ENCODE peak calls at places on chromosomes 11 and 22, in six cellular contexts. W is kidney epithelial cell; H is CD8-positive, alpha-beta T cell; D is left ventricle myocardium inferior; G is foreskin fibroblast; X is mammary epithelial cell. S is an unnamed sample.

GRCh38 chr22:45302047-45302446 is 7.7 kb upstream of the FAM118A start:
- DNase-seq in W (no peak), H (no peak), D (no peak), G (peak), X (peak), S (peak)

GRCh38 chr11:128632151-128632791 is 44.9 kb upstream of the ETS1 start:
- DNase-seq in W (no peak), H (peak), D (no peak), G (peak), X (peak), S (no peak)

GRCh38 chr11:69475866-69476714 is 5.4 kb upstream of the LINC01488 start:
- DNase-seq in W (no peak), H (no peak), D (peak), G (no peak), X (no peak), S (no peak)

GRCh38 chr11:830295-831131 is 2.2 kb upstream of the CD151 start:
- DNase-seq in W (no peak), H (peak), D (peak), G (peak), X (peak), S (no peak)

GRCh38 chr22:45136594-45136993 is 27.1 kb upstream of the NUP50 start:
- DNase-seq in W (no peak), H (no peak), D (no peak), G (no peak), X (no peak), S (no peak)

GRCh38 chr22:39234157-39234793 is 10.5 kb downstream of the PDGFB start:
- DNase-seq in W (no peak), H (no peak), D (peak), G (no peak), X (no peak), S (no peak)

GRCh38 chr22:29813126-29813525 is 24.9 kb downstream of the ASCC2 start:
- DNase-seq in W (no peak), H (no peak), D (no peak), G (no peak), X (no peak), S (no peak)

GRCh38 chr11:87235366-87235765 is 197.6 kb downstream of the TMEM135 start:
- DNase-seq in W (no peak), H (no peak), D (no peak), G (no peak), X (no peak), S (no peak)

GRCh38 chr11:848380-848931 is 5.8 kb downstream of the TSPAN4 start:
- DNase-seq in W (no peak), H (peak), D (no peak), G (no peak), X (no peak), S (no peak)

GRCh38 chr11:32885556-32885955 is 7.1 kb upstream of the QSER1 start:
- DNase-seq in W (no peak), H (no peak), D (no peak), G (no peak), X (no peak), S (no peak)

GRCh38 chr11:61860054-61860903 is 31.1 kb downstream of the FADS3 start:
- DNase-seq in W (no peak), H (no peak), D (peak), G (no peak), X (no peak), S (no peak)

GRCh38 chr11:114617157-114618124 is 21.9 kb upstream of the NXPE4 start:
- DNase-seq in W (no peak), H (no peak), D (no peak), G (no peak), X (no peak), S (no peak)

GRCh38 chr11:30938801-30939200 is 352.6 kb upstream of the MPPED2 start:
- DNase-seq in W (no peak), H (no peak), D (no peak), G (no peak), X (no peak), S (no peak)

GRCh38 chr22:39915295-39915726 is 14.4 kb downstream of the GRAP2 start:
- DNase-seq in W (no peak), H (no peak), D (no peak), G (no peak), X (no peak), S (no peak)

GRCh38 chr11:109933126-109933525 is 160.1 kb upstream of the ZC3H12C start:
- DNase-seq in W (no peak), H (no peak), D (no peak), G (no peak), X (no peak), S (no peak)

GRCh38 chr22:43272869-43273318 is 70.3 kb downstream of the SCUBE1 start:
- DNase-seq in W (no peak), H (no peak), D (no peak), G (no peak), X (no peak), S (no peak)

GRCh38 chr22:37244114-37244921 is at the start of gene RAC2:
- DNase-seq in W (no peak), H (peak), D (peak), G (no peak), X (peak), S (no peak)

GRCh38 chr11:4035985-4036384 is 58.6 kb upstream of the RRM1 start:
- DNase-seq in W (no peak), H (no peak), D (no peak), G (no peak), X (no peak), S (no peak)

GRCh38 chr22:26587991-26588613 is 1.8 kb downstream of the TPST2 start:
- DNase-seq in W (no peak), H (no peak), D (no peak), G (no peak), X (no peak), S (no peak)

GRCh38 chr11:82846037-82846383 is 54.2 kb downstream of the PRCP start:
- DNase-seq in W (no peak), H (no peak), D (no peak), G (no peak), X (no peak), S (no peak)

GRCh38 chr11:131683666-131684065 is 313.3 kb downstream of the NTM start:
- DNase-seq in W (no peak), H (no peak), D (no peak), G (no peak), X (no peak), S (no peak)

GRCh38 chr11:92837595-92837994 is 131.9 kb upstream of the MTNR1B start:
- DNase-seq in W (no peak), H (no peak), D (no peak), G (no peak), X (peak), S (no peak)

GRCh38 chr22:19636696-19637355 is 77.5 kb upstream of the SEPTIN5 start:
- DNase-seq in W (no peak), H (no peak), D (no peak), G (no peak), X (no peak), S (no peak)

GRCh38 chr11:92048415-92048814 is 176.2 kb upstream of the FAT3 start:
- DNase-seq in W (no peak), H (no peak), D (no peak), G (no peak), X (peak), S (no peak)

GRCh38 chr22:49950396-49950994 is 10.1 kb upstream of the PIM3 start:
- DNase-seq in W (no peak), H (no peak), D (no peak), G (no peak), X (no peak), S (no peak)

GRCh38 chr11:123438191-123438627 is 8.1 kb downstream of the GRAMD1B start:
- DNase-seq in W (no peak), H (no peak), D (no peak), G (no peak), X (no peak), S (no peak)

GRCh38 chr11:79026803-79027445 is 413.9 kb downstream of the TENM4 start:
- DNase-seq in W (no peak), H (no peak), D (no peak), G (peak), X (no peak), S (no peak)

GRCh38 chr11:199004-199581 is 6.2 kb downstream of the SCGB1C1 start:
- DNase-seq in W (no peak), H (no peak), D (no peak), G (no peak), X (no peak), S (no peak)

GRCh38 chr11:44968510-44968909 is 17.8 kb upstream of the TP53I11 start:
- DNase-seq in W (no peak), H (no peak), D (no peak), G (no peak), X (no peak), S (no peak)

GRCh38 chr22:23801238-23801821 is 14.6 kb downstream of the SMARCB1 start:
- DNase-seq in W (no peak), H (no peak), D (no peak), G (no peak), X (no peak), S (no peak)

GRCh38 chr22:23804781-23805291 is 18.1 kb downstream of the SMARCB1 start:
- DNase-seq in W (no peak), H (no peak), D (no peak), G (no peak), X (no peak), S (no peak)

GRCh38 chr22:23800297-23801237 is 13.8 kb downstream of the SMARCB1 start:
- DNase-seq in W (no peak), H (no peak), D (no peak), G (no peak), X (no peak), S (no peak)

GRCh38 chr22:23803001-23803819 is 16.4 kb downstream of the SMARCB1 start:
- DNase-seq in W (no peak), H (no peak), D (no peak), G (no peak), X (no peak), S (no peak)

DNA sequence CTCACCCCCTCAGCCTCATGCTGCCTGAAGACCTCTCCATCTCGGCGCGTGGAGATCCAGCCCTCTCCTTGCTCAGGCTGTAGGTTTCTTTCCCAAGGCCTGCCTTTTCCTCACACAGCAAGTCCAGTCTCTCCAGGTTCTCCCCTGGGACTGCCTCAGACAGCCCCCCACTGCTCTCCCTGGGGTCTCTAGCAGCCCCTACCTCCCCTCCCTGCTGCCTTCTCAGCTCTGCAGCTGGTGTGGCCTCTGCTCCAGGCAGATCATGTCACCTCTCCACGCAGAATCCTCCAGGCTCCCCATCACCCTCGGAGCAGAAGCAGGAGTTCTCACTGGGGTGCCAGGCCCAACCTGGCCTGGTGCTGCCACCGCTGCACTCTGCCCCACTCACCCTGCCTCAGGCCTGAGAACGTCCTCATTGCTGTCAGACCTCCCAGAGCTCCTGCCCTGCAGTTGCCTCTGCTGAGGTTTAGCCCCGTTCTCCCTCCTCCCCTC is 15.2 kb downstream of the SMARCB1 start:
- DNase-seq in W (no peak), H (no peak), D (no peak), G (no peak), X (no peak), S (no peak)
- H3K4me3 ChIP-seq in W (no peak), H (no peak), D (no peak), G (no peak), X (no peak), S (no peak)

GRCh38 chr11:95790933-95791247 is 592 bp downstream of the CEP57 start:
- DNase-seq in W (no peak), H (peak), D (peak), G (peak), X (peak), S (peak)

GRCh38 chr11:95791385-95792033 is 1.2 kb downstream of the CEP57 start:
- DNase-seq in W (no peak), H (no peak), D (no peak), G (no peak), X (no peak), S (no peak)

GRCh38 chr11:95790123-95790932 is at the start of gene CEP57:
- DNase-seq in W (peak), H (peak), D (peak), G (peak), X (peak), S (peak)

GRCh38 chr11:95789506-95790122 is at the start of gene FAM76B:
- DNase-seq in W (peak), H (peak), D (peak), G (peak), X (peak), S (peak)

GRCh38 chr11:95788921-95789505 is 569 bp downstream of the FAM76B start:
- DNase-seq in W (no peak), H (peak), D (no peak), G (peak), X (peak), S (peak)
- TF ChIP-seq CTCF in W (peak), H (peak), D (peak), G (peak), X (peak), S (peak)

GRCh38 chr11:35066783-35067476 is 72.0 kb upstream of the CD44 start:
- DNase-seq in W (no peak), H (peak), D (no peak), G (no peak), X (no peak), S (no peak)
- H3K4me3 ChIP-seq in W (no peak), H (no peak), D (no peak), G (no peak), X (no peak), S (no peak)

DNA sequence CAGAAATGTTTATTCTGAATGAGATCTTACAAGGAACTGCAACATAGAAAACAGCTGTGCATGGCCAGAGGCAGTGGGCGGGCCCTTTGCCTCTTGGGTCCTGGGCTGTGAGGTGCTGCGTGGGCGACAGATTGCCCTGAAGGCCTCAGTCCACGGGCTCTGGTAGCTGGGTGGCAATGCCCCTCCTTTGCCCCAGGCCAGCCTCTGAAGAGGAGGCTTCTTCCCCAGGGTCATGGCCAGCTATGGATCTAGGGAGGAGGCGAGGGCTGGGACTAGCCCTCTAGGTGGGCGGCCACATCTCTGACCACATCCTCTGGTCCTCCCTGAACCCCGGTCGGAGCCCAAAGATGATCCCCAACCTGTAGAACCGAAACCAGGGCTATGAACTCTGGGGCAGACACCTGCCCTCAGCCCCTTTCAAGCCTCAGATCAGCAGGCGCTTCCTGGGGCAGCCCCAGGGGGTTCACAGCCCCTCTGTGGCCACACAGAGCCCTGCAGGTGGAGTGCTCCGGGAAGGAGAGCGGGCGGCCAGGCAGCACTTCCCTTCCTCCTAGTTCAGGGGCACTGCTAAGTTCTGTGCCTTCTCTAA is 6.6 kb upstream of the CDC42BPG start:
- DNase-seq in W (no peak), H (peak), D (no peak), G (peak), X (no peak), S (no peak)
- TF ChIP-seq CTCF in W (no peak), H (no peak), D (no peak), G (no peak), X (no peak), S (no peak)

DNA sequence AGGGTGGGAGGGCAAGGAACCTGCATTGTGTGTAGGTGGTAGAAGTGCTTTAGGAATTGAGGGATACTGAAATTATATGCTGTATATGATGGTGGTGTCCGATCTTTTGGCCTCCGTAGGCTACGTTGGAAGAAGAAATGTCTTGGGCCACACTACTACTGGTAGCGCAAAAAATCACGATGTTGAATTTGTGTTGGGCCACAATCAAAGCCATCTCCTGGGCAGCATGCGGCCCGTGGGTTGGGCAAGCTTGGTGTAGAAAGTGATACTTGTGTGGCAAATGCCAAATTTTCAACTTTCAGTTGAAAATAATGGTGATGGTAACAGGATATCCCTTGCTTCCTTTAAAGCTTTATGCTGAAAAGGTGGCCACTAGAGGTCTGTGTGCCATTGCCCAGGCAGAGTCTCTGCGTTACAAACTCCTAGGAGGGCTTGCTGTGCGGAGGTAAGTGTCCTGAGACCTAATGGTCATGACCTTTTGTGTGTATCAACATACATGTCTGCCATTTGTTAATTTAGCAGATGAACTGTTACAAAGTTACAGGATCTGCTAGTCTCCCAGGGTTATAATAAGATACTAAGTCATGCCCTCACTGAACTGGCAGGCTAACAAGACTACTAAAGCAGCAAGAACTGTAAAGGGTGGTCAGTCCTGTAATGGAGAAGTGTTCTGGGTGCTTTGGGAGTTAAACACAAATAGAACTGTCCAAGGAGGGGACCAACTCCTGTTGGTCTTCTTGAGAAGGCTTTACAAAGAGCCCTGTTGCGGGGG is 2.9 kb downstream of the RPS3 start:
- DNase-seq in W (no peak), H (no peak), D (no peak), G (no peak), X (no peak), S (no peak)
- H3K4me3 ChIP-seq in W (no peak), H (no peak), D (no peak), G (no peak), X (peak), S (peak)

GRCh38 chr22:21020802-21021429 is 6.0 kb downstream of the P2RX6 start:
- DNase-seq in W (no peak), H (no peak), D (no peak), G (no peak), X (no peak), S (no peak)
- TF ChIP-seq CTCF in W (peak), H (peak), D (peak), G (peak), X (peak), S (peak)

DNA sequence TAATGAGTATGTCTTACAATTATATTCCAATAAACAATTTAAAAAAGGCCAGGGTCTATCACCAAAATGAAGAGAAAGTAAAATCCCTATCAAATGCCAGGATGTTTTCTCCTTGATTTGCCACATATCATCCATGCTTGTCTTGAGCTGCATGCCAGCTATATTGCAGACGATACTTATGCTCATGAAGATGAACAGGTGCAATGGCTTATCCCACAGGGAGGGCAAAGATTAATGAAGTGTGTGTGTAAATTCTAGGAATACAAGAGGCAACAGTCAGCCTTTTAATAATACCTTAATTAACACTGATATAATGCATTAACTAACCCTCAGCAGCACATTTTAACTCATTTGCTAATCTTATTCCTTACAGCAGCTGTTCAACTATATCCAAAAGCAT is 850.5 kb downstream of the KCNA4 start:
- DNase-seq in W (no peak), H (no peak), D (no peak), G (no peak), X (no peak), S (no peak)
- H3K4me3 ChIP-seq in W (no peak), H (no peak), D (no peak), G (no peak), X (no peak), S (no peak)

GRCh38 chr11:8318536-8318935 is 54.9 kb upstream of the LMO1 start:
- DNase-seq in W (no peak), H (no peak), D (no peak), G (no peak), X (no peak), S (no peak)
- TF ChIP-seq CTCF in W (peak), H (no peak), D (peak), G (no peak), X (peak), S (peak)